ENCODE peak calls at places on chromosomes 7 and 10, in five cellular contexts. I is tibial artery, U is esophagus squamous epithelium, C is osteoblast, W is prostate gland. N is an unnamed sample.

GRCh38 chr7:142870575-142871259 is 14.8 kb downstream of the TRPV6 start:
- DNase-seq in I (no peak), U (no peak), C (no peak), W (no peak), N (no peak)

GRCh38 chr10:99583702-99584101 is 36.5 kb downstream of the SLC25A28 start:
- DNase-seq in I (no peak), U (no peak), C (no peak), W (no peak), N (no peak)

GRCh38 chr10:43252166-43252784 is 14.6 kb downstream of the RASGEF1A start:
- DNase-seq in I (peak; percentile 16), U (no peak), C (peak; percentile 79), W (no peak), N (no peak)

GRCh38 chr10:28530751-28531150 is 2.2 kb upstream of the WAC start:
- DNase-seq in I (no peak), U (no peak), C (peak; percentile 75), W (no peak), N (no peak)

GRCh38 chr10:46542567-46543323 is 13.7 kb downstream of the GPRIN2 start:
- DNase-seq in I (peak; percentile 22), U (no peak), C (peak; percentile 49), W (no peak), N (no peak)

GRCh38 chr7:126803060-126803665 is 449.6 kb downstream of the GRM8 start:
- DNase-seq in I (no peak), U (no peak), C (peak; percentile 93), W (peak; percentile 50), N (no peak)

GRCh38 chr10:71081229-71081560 is 131.2 kb upstream of the UNC5B start:
- DNase-seq in I (no peak), U (no peak), C (peak; percentile 58), W (no peak), N (no peak)

GRCh38 chr10:26242752-26243151 is 26.2 kb downstream of the GAD2 start:
- DNase-seq in I (no peak), U (no peak), C (no peak), W (no peak), N (no peak)

GRCh38 chr7:6350057-6350752 is 77.8 kb upstream of the CYTH3 start:
- DNase-seq in I (no peak), U (no peak), C (peak; percentile 19), W (no peak), N (no peak)

GRCh38 chr10:22606164-22606614 is 108.2 kb downstream of the PIP4K2A start:
- DNase-seq in I (peak; percentile 56), U (no peak), C (no peak), W (no peak), N (no peak)

GRCh38 chr10:80132299-80133139 is at the start of gene PLAC9:
- DNase-seq in I (no peak), U (no peak), C (peak; percentile 88), W (no peak), N (no peak)

GRCh38 chr10:33635967-33636366 is 301.5 kb upstream of the NRP1 start:
- DNase-seq in I (no peak), U (no peak), C (no peak), W (no peak), N (no peak)

GRCh38 chr10:100987685-100988049 is 324 bp downstream of the TWNK start:
- DNase-seq in I (no peak), U (no peak), C (no peak), W (no peak), N (no peak)
- TF ChIP-seq CTCF in I (no peak), U (no peak), C (no peak), W (no peak), N (no peak)

GRCh38 chr7:136919820-136920219 is 51.4 kb downstream of the CHRM2 start:
- DNase-seq in I (no peak), U (no peak), C (no peak), W (no peak), N (no peak)

GRCh38 chr7:136925556-136925955 is 57.1 kb downstream of the CHRM2 start:
- DNase-seq in I (no peak), U (no peak), C (no peak), W (no peak), N (no peak)

GRCh38 chr7:136925049-136925448 is 56.6 kb downstream of the CHRM2 start:
- DNase-seq in I (no peak), U (no peak), C (no peak), W (no peak), N (no peak)

DNA sequence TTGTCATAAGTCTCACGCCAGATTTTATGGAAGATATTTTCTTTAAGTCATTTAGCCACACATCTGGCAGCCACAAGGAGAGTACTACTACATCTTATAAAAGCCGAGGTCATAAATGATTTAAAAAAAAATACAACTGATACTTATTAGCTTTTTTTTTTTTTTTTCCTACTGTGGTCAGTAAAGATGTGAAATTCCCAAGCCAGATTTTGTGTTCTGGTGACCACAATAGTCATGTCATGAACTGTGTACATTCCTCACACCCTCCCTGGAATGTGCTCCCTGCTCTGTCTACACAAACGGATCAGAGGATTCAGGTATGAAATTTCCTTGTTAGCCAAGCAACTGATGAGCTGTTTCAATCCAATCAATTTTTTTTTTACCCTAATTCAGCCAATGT is 54.7 kb downstream of the CHRM2 start:
- DNase-seq in I (no peak), U (no peak), C (no peak), W (no peak), N (no peak)
- H3K27ac ChIP-seq in I (no peak overlapping the region), U (no peak overlapping the region), C (no peak overlapping the region), W (no peak overlapping the region), N (no peak overlapping the region)

GRCh38 chr7:79624336-79624735 is 170.9 kb upstream of the MAGI2 start:
- DNase-seq in I (no peak), U (no peak), C (no peak), W (no peak), N (no peak)
- TF ChIP-seq CTCF in I (no peak), U (no peak), C (no peak), W (no peak), N (no peak)

GRCh38 chr7:155163696-155164095 is 93.6 kb downstream of the HTR5A start:
- DNase-seq in I (no peak), U (no peak), C (no peak), W (no peak), N (no peak)
- H3K27ac ChIP-seq in I (no peak overlapping the region), U (no peak overlapping the region), C (no peak overlapping the region), W (no peak overlapping the region), N (no peak overlapping the region)

GRCh38 chr10:385571-386300 is 250.5 kb downstream of the ZMYND11 start:
- DNase-seq in I (no peak), U (no peak), C (no peak), W (no peak), N (peak; percentile 9)
- TF ChIP-seq CTCF in I (no peak), U (no peak), C (no peak), W (no peak), N (no peak)

DNA sequence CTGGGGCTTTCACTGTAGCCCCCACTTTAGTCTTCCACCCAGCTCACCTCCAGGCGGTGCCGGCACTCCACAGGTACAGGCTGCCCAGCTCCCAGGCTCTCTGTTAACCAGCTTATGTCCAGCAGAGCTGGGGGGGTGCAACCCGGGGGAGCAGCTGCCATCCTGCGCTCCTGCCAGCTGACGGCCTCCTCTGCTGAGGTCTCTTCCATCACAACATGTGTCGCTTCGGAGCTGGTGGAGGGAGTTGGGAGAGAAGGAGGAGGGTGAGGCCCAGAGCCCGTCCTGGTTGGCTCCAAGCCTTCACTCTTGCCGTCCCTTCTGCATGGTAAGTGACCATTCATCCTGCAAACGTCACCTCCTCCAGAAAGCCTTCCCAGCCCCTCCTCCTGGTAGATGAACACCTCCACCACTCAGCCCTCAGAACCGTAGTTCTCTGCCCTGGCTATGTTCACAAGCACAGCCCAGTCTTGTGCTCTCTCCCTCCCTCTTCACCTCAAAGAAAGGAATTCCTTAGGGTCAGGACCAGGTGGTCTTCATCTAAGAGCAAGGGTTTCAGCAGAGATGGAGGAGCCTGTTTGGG is 1.6 kb downstream of the POLM start:
- DNase-seq in I (no peak), U (no peak), C (peak; percentile 76), W (no peak), N (no peak)
- H3K27ac ChIP-seq in I (peak overlapping the region; percentile 93), U (peak overlapping the region; percentile 88), C (no peak overlapping the region), W (peak overlapping the region; percentile 14), N (peak overlapping the region; percentile 85)

DNA sequence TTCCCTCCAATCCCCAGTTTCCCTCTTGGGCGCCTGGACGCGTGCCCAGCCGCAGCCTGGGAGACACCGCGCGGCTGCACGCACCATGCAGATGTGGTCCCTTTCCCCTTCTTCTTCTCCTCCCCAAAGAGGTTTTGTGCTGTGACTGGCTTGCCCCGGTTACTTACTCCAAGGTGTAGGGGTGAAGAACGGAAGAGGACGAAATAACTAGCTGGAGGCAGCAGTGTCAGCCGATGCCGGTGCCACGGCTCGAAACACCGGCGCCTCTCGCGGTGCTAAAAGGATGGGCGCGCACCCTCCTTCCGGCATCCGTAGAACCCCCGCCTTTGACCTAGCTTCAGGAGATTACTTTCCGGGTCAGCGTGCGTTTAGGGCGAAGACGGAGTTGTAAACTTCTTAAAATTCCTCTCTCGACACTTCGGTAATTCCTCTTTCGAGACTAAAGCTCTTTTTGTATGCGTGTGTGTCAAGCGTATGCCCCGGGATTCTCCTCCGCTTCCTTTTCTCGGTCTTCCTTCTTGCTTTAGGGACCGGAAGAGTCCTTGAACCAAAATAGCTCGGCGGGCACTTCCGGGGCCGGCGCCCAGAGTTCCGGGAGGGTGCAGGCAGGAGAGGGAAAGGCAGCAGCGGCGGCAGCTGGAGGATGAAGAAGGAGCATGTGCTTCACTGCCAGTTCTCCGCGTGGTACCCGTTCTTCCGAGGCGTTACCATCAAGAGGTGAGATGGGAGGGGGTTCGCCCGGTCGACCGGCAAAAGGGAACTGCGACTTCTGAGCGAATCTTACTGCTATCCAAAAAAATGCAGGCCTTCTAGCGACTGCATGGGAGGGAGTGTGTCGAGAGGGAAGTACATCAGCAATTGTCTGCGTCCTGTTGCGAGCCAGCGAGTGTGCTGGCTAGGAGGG is at the start of the genes CDC123 and NUDT5:
- DNase-seq in I (peak; percentile 85), U (peak; percentile 44), C (peak; percentile 89), W (peak; percentile 85), N (peak; percentile 89)
- TF ChIP-seq CTCF in I (no peak), U (no peak), C (no peak), W (no peak), N (peak; percentile 24)

GRCh38 chr7:45873355-45873754 is 473 bp upstream of the CCDC201 start:
- DNase-seq in I (no peak), U (no peak), C (no peak), W (no peak), N (no peak)

GRCh38 chr7:45873035-45873354 is at the start of gene CCDC201:
- DNase-seq in I (no peak), U (no peak), C (no peak), W (no peak), N (no peak)

GRCh38 chr7:45872116-45873034 is 507 bp downstream of the CCDC201 start:
- DNase-seq in I (no peak), U (no peak), C (no peak), W (no peak), N (no peak)

GRCh38 chr7:45876519-45876918 is 3.6 kb upstream of the CCDC201 start:
- DNase-seq in I (no peak), U (no peak), C (no peak), W (no peak), N (no peak)

DNA sequence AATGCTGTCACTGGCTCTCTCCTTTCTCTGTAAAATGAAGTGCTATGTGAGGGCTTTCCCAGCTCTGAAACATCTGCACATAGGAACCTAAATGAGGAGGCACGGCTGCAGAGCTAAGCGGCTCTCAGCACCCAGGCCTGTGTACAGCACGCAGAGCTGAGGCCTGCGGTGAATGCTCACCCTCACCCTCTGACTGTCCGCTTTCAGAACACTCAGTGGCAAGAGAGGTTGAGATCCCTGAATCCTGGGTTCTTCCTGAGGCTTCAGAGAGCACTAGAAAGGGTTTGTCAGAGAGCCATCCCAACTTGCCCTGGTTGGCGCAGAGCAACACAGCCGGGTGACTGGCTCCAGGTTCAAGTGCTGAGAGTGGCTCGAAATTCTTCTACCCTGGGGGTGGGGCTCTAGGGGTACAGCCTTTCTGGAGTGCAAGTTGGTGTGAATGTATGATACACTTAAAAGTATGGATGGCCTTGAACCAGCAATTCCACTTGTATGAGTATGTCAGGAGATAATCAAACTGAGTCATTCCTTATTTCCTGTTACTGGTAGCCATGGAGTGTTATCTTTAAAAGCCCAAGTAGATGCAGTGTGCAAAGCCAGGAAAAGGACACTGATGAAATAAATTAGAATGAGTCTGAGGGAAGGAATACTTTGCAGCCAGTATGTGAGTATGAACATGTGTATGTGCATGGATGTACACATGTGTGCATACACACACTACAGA is 1.7 kb upstream of the CCDC201 start:
- DNase-seq in I (no peak), U (no peak), C (peak; percentile 93), W (no peak), N (no peak)
- H3K27ac ChIP-seq in I (no peak overlapping the region), U (no peak overlapping the region), C (peak overlapping the region; percentile 74), W (no peak overlapping the region), N (no peak overlapping the region)